ENCODE peak calls at places on chromosomes 1 and 21, in seven cellular contexts. V is endothelial cell, X is H9, F is AG09309, B is AG04450, G is tibial nerve, L is AG09319. Y is an unnamed sample.

GRCh38 chr21:16241500-16241963 is 511.8 kb downstream of the USP25 start:
- DNase-seq in V (peak; percentile 54), X (peak; percentile 36), F (no peak), B (no peak), G (no peak), L (no peak), Y (peak; percentile 66)

GRCh38 chr1:209896346-209896745 is 41.7 kb upstream of the SYT14 start:
- DNase-seq in V (no peak), X (no peak), F (no peak), B (no peak), G (no peak), L (no peak), Y (peak; percentile 39)

GRCh38 chr1:245195398-245195797 is 40.6 kb downstream of the KIF26B start:
- DNase-seq in V (no peak), X (peak; percentile 54), F (no peak), B (no peak), G (no peak), L (no peak), Y (no peak)

GRCh38 chr1:225437710-225438437 is 10.0 kb upstream of the LBR start:
- DNase-seq in V (peak; percentile 44), X (peak; percentile 58), F (no peak), B (no peak), G (no peak), L (no peak), Y (peak; percentile 67)

GRCh38 chr1:209808059-209808494 is 2.1 kb upstream of the IRF6 start:
- DNase-seq in V (no peak), X (no peak), F (peak; percentile 93), B (peak; percentile 85), G (no peak), L (peak; percentile 52), Y (peak; percentile 97)

GRCh38 chr1:212229654-212230053 is 55.6 kb upstream of the PPP2R5A start:
- DNase-seq in V (no peak), X (no peak), F (peak; percentile 45), B (peak; percentile 45), G (no peak), L (no peak), Y (peak; percentile 68)

GRCh38 chr1:33342041-33342723 is 21.3 kb upstream of the A3GALT2 start:
- DNase-seq in V (no peak), X (peak; percentile 67), F (peak; percentile 71), B (peak; percentile 98), G (peak; percentile 54), L (peak; percentile 93), Y (peak; percentile 98)

GRCh38 chr1:64038965-64039926 is 164.2 kb upstream of the UBE2U start:
- DNase-seq in V (no peak), X (peak; percentile 46), F (peak; percentile 93), B (peak; percentile 88), G (peak; percentile 15), L (peak; percentile 93), Y (peak; percentile 98)

GRCh38 chr1:8013800-8014199 is 12.3 kb downstream of the ERRFI1 start:
- DNase-seq in V (no peak), X (no peak), F (no peak), B (no peak), G (no peak), L (no peak), Y (no peak)

GRCh38 chr1:192529031-192529755 is 46.4 kb upstream of the RGS1 start:
- DNase-seq in V (no peak), X (no peak), F (no peak), B (no peak), G (no peak), L (no peak), Y (no peak)

DNA sequence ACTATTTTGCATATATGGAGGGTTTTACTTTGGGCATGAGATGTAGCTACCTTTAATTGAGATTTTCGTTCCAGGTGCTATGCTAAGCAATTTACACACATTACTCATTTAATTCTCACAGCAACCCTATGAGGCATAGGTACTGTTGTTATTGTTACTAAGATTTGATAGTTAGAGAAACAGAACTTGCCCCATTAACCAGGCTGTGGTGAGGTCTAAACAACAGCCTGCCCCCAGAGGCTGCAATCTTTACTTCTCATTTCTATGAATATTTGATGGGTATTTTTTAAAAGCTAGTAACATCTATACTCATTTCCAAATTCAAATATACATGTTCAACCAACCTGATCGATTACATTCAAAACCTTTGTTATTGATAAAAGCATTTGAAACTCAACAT is 155.6 kb downstream of the GALNT2 start:
- DNase-seq in V (no peak), X (no peak), F (no peak), B (no peak), G (no peak), L (no peak), Y (peak; percentile 37)
- TF ChIP-seq CTCF in V (no peak), X (no peak), F (peak; percentile 31), B (peak; percentile 30), G (no peak), L (peak; percentile 14), Y (peak; percentile 44)

GRCh38 chr21:30269803-30270530 is 12.8 kb downstream of the KRTAP24-1 start:
- DNase-seq in V (no peak), X (no peak), F (no peak), B (no peak), G (no peak), L (no peak), Y (no peak)

GRCh38 chr21:30268608-30269197 is 14.0 kb downstream of the KRTAP24-1 start:
- DNase-seq in V (no peak), X (peak; percentile 46), F (no peak), B (no peak), G (no peak), L (no peak), Y (peak; percentile 4)
- TF ChIP-seq CTCF in V (peak; percentile 44), X (peak; percentile 81), F (no peak), B (no peak), G (no peak), L (no peak), Y (peak; percentile 16)

DNA sequence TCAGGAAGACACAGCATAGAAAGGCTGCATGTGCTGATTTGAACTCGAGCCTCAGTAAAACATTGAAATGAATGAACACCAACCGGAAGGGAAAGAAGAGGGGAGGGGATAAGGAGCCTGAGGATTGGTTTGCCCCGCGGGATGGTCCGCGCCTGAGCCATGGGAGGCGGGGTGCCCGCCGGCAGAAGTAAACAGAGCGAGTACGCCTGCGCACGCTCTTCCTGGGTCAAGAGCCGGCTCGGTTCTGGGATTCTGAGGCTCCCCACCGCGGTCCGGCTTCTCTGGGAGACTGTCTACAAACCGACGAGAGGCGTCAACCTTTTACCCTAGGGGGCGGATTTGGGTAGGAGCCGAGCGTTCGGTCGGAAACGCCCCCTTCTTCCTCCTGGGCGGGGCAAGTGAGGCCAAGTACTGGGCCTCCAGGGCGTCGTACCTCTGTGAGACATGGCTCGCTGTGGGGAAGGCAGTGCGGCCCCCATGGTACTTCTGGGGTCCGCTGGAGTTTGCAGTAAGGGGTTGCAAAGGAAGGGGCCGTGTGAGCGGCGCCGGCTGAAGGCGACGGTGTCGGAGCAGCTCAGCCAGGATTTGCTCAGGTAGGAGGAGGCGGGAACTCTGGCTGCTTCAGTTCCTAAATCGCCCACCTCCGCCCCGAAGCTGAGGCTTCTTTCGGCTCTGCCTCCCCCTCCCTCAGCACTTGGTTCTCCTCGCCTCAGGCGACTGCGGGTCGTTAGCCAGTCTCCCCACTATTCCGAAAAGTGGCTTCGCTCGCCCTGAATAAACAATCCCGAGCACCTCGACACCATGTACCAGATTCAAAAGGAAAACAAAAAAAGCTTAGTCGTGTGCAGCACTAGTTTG is at the start of gene BTBD8:
- DNase-seq in V (peak; percentile 76), X (peak; percentile 95), F (peak; percentile 20), B (peak; percentile 61), G (peak; percentile 54), L (peak; percentile 44), Y (peak; percentile 83)
- TF ChIP-seq CTCF in V (no peak), X (no peak), F (peak; percentile 15), B (no peak), G (peak; percentile 40), L (no peak), Y (no peak)

GRCh38 chr1:98251497-98251896 is 330.7 kb upstream of the DPYD start:
- DNase-seq in V (no peak), X (no peak), F (no peak), B (no peak), G (no peak), L (no peak), Y (no peak)
- TF ChIP-seq CTCF in V (peak; percentile 24), X (peak; percentile 33), F (no peak), B (no peak), G (no peak), L (no peak), Y (no peak)

GRCh38 chr1:159200759-159201158 is 3.9 kb upstream of the ACKR1 start:
- DNase-seq in V (no peak), X (no peak), F (no peak), B (no peak), G (no peak), L (no peak), Y (no peak)

GRCh38 chr1:159197767-159198557 is 6.7 kb upstream of the ACKR1 start:
- DNase-seq in V (peak; percentile 87), X (peak; percentile 78), F (peak; percentile 47), B (peak; percentile 26), G (peak; percentile 55), L (peak; percentile 42), Y (peak; percentile 85)

GRCh38 chr1:159199901-159200300 is 4.8 kb upstream of the ACKR1 start:
- DNase-seq in V (no peak), X (no peak), F (no peak), B (no peak), G (no peak), L (no peak), Y (no peak)

DNA sequence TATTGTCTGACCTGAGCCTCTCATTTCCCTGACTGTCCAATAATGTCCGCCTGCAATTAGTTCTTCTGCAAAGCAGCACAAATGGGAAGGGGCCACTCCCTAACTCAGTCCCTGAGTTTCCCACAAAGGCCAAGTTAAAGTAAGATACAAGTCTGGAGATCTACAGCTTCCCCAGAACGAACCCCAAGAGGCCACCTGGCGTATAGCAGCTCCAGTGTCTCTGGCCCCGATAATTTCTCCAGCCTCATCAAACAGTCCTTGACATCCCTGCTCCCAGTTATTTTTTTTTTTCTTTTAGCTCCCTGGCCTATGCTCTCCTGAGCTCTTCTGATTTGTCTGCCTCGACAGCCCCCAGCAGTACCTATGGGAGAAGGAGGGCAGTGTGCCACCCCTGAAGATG is 8.1 kb upstream of the ACKR1 start:
- DNase-seq in V (no peak), X (no peak), F (no peak), B (no peak), G (no peak), L (no peak), Y (no peak)
- TF ChIP-seq CTCF in V (peak; percentile 58), X (peak; percentile 55), F (peak; percentile 39), B (peak; percentile 18), G (no peak), L (no peak), Y (peak; percentile 30)

GRCh38 chr1:97796716-97797115 is 124.1 kb downstream of the DPYD start:
- DNase-seq in V (no peak), X (no peak), F (no peak), B (no peak), G (no peak), L (no peak), Y (peak; percentile 68)
- TF ChIP-seq CTCF in V (no peak), X (no peak), F (no peak), B (no peak), G (no peak), L (no peak), Y (no peak)

GRCh38 chr21:19463966-19464365 is 1060.4 kb upstream of the TMPRSS15 start:
- DNase-seq in V (no peak), X (no peak), F (no peak), B (no peak), G (no peak), L (no peak), Y (peak; percentile 12)
- TF ChIP-seq CTCF in V (no peak), X (no peak), F (no peak), B (no peak), G (no peak), L (no peak), Y (no peak)

Y was measured in fibroblast of pulmonary artery.